ENCODE peak calls at places on chromosomes 4 and X, in nine cellular contexts. E, V, I, D, C, P, G, J and H are unnamed samples.

GRCh38 chrX:38437093-38437492 is 84.7 kb downstream of the OTC start:
- DNase-seq in E (no peak), V (no peak), I (no peak), D (no peak), C (no peak), P (no peak), G (no peak), J (no peak), H (no peak)

GRCh38 chrX:13048265-13048664 is 3.8 kb upstream of the FAM9C start:
- DNase-seq in E (no peak), V (no peak), I (peak), D (no peak), C (peak), P (no peak), G (no peak), J (peak), H (no peak)

GRCh38 chr4:13289391-13289790 is 194.7 kb downstream of the RAB28 start:
- DNase-seq in E (no peak), V (no peak), I (peak), D (no peak), C (no peak), P (no peak), G (no peak), J (peak), H (no peak)

GRCh38 chrX:55758033-55758432 is 40.5 kb downstream of the RRAGB start:
- DNase-seq in E (no peak), V (no peak), I (peak), D (no peak), C (peak), P (no peak), G (no peak), J (peak), H (no peak)

GRCh38 chr4:38322709-38323108 is 341.3 kb upstream of the KLF3 start:
- DNase-seq in E (no peak), V (no peak), I (peak), D (no peak), C (peak), P (peak), G (peak), J (peak), H (no peak)

GRCh38 chrX:30597258-30598012 is 19.9 kb upstream of the TASL start:
- DNase-seq in E (no peak), V (no peak), I (no peak), D (no peak), C (no peak), P (no peak), G (no peak), J (no peak), H (no peak)

GRCh38 chr4:25843340-25844097 is 19.3 kb downstream of the SEL1L3 start:
- DNase-seq in E (no peak), V (no peak), I (no peak), D (peak), C (no peak), P (peak), G (no peak), J (no peak), H (peak)

GRCh38 chrX:19017271-19017670 is 33.4 kb upstream of the PHKA2 start:
- DNase-seq in E (no peak), V (no peak), I (no peak), D (peak), C (peak), P (peak), G (peak), J (peak), H (no peak)

GRCh38 chrX:119189586-119189985 is 46.5 kb upstream of the PGRMC1 start:
- DNase-seq in E (no peak), V (no peak), I (peak), D (no peak), C (no peak), P (no peak), G (no peak), J (peak), H (peak)

GRCh38 chr4:175970734-175971133 is 94.9 kb upstream of the WDR17 start:
- DNase-seq in E (no peak), V (no peak), I (peak), D (no peak), C (no peak), P (no peak), G (no peak), J (peak), H (peak)

GRCh38 chr4:14233126-14233525 is 605.6 kb upstream of the BOD1L1 start:
- DNase-seq in E (no peak), V (no peak), I (peak), D (no peak), C (no peak), P (no peak), G (no peak), J (no peak), H (no peak)

GRCh38 chr4:25756503-25756902 is 100.9 kb downstream of the SLC34A2 start:
- DNase-seq in E (no peak), V (no peak), I (no peak), D (no peak), C (peak), P (no peak), G (no peak), J (no peak), H (no peak)

GRCh38 chrX:148600131-148600530 is 99.7 kb downstream of the AFF2 start:
- DNase-seq in E (no peak), V (no peak), I (no peak), D (no peak), C (no peak), P (no peak), G (no peak), J (no peak), H (no peak)